ENCODE peak calls at places on chromosomes 16 and 17, in four cellular contexts. V is neural progenitor cell, T is OCI-LY7, Q is PC-3. D is an unnamed sample.

GRCh38 chr17:67982034-67982640 is 14.1 kb downstream of the C17orf58 start:
- DNase-seq in V (no peak), Q (no peak), T (no peak), D (no peak)

GRCh38 chr17:14038206-14038605 is 31.1 kb upstream of the COX10 start:
- DNase-seq in T (no peak), Q (no peak), V (no peak), D (no peak)

GRCh38 chr17:76742958-76743357 is 5.0 kb downstream of the MFSD11 start:
- DNase-seq in Q (peak; percentile 37), T (no peak), V (no peak), D (no peak)

GRCh38 chr16:82900611-82901010 is 273.8 kb downstream of the CDH13 start:
- DNase-seq in Q (no peak), T (no peak), V (no peak), D (no peak)

GRCh38 chr16:54936979-54937672 is 6.5 kb downstream of the IRX5 start:
- DNase-seq in V (peak; percentile 93), T (no peak), Q (no peak), D (peak; percentile 67)

GRCh38 chr16:68089067-68089466 is 3.9 kb downstream of the NFATC3 start:
- DNase-seq in V (no peak), T (no peak), Q (no peak), D (no peak)

GRCh38 chr17:75652934-75653549 is 13.9 kb downstream of the RECQL5 start:
- DNase-seq in T (peak; percentile 75), V (peak; percentile 74), Q (peak; percentile 55), D (peak; percentile 67)

GRCh38 chr17:32523017-32523680 is 36.4 kb downstream of the CDK5R1 start:
- DNase-seq in V (no peak), T (peak; percentile 85), Q (no peak), D (no peak)

GRCh38 chr16:29645699-29646187 is 17.3 kb upstream of the SPN start:
- DNase-seq in Q (no peak), V (no peak), T (peak; percentile 78), D (no peak)

GRCh38 chr16:51666821-51667220 is 515.8 kb upstream of the SALL1 start:
- DNase-seq in V (no peak), Q (no peak), T (no peak), D (no peak)

GRCh38 chr17:58969156-58969555 is 137.5 kb downstream of the TRIM37 start:
- DNase-seq in T (no peak), Q (no peak), V (no peak), D (no peak)

GRCh38 chr16:83701494-83701893 is 106.3 kb upstream of the HSBP1 start:
- DNase-seq in V (peak; percentile 86), Q (peak; percentile 41), T (peak; percentile 23), D (peak; percentile 77)

GRCh38 chr17:72534265-72534664 is 413.4 kb downstream of the SOX9 start:
- DNase-seq in T (no peak), Q (no peak), V (no peak), D (no peak)

GRCh38 chr16:50301626-50302471 is 35.5 kb downstream of the ADCY7 start:
- DNase-seq in V (no peak), Q (no peak), T (no peak), D (peak; percentile 45)

GRCh38 chr16:19589771-19590302 is 34.3 kb downstream of the VPS35L start:
- DNase-seq in T (no peak), Q (no peak), V (no peak), D (no peak)

GRCh38 chr17:36657390-36657762 is 56.0 kb downstream of the MRM1 start:
- DNase-seq in Q (no peak), V (no peak), T (no peak), D (no peak)

GRCh38 chr16:805474-805873 is 4.9 kb upstream of the GNG13 start:
- DNase-seq in T (no peak), V (no peak), Q (no peak), D (no peak)

GRCh38 chr17:10618202-10618635 is 38.9 kb downstream of the MYH3 start:
- DNase-seq in Q (peak; percentile 83), T (peak; percentile 80), V (peak; percentile 87), D (peak; percentile 84)

GRCh38 chr17:36542755-36543154 is 2.0 kb upstream of the GGNBP2 start:
- DNase-seq in Q (no peak), T (no peak), V (no peak), D (no peak)

GRCh38 chr17:633641-634091 is 81.0 kb downstream of the VPS53 start:
- DNase-seq in Q (no peak), V (peak; percentile 49), T (no peak), D (no peak)

GRCh38 chr16:81610144-81610842 is 165.7 kb downstream of the CMIP start:
- DNase-seq in Q (peak; percentile 42), V (no peak), T (no peak), D (peak; percentile 47)

GRCh38 chr17:34226011-34226410 is 29.1 kb upstream of the CCL2 start:
- DNase-seq in Q (no peak), V (no peak), T (no peak), D (no peak)

GRCh38 chr17:61361084-61361483 is 38.6 kb upstream of the TBX2 start:
- DNase-seq in Q (peak; percentile 77), V (no peak), T (no peak), D (no peak)

GRCh38 chr16:48546774-48547173 is 63.2 kb downstream of the N4BP1 start:
- DNase-seq in V (no peak), Q (no peak), T (no peak), D (peak; percentile 47)

DNA sequence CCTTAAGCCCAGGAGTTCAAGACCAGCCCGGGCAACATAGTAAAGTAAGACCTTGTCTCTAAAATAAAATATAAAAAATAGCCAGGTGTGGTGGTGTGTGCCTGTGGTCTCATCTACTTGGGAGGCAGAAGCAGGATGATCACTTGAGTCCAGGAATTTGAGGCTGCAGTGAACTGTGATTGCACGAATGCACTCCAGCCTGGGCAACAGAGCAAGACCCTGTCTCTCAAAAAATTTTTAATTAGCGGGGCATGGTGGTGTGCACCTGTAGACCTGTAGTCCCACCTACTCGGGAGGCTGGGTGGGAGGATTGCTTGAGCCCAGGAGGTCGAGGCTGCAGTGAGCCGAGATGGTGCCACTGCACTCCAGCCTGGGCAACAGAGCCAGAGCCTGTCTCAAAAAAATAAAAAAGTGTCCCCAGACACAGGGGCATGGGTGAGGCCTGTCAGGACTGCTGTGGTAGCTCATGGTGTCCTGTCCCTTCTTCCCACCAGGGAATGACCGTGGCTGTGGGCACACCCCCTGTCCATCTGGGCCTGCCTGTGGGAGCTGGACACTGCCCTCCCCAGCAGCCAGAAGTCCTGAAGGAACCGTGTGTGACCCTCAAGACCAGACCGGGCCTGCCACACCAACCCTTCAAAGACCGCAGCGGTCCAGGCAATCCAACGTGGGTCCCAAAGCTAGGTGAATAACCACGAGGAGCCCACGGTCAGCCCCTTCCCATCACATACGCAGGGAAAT is 30.8 kb upstream of the GAA start:
- DNase-seq in T (no peak), V (no peak), Q (no peak), D (no peak)
- H2AFZ ChIP-seq in T (no peak overlapping the region), V (no peak overlapping the region), Q (peak overlapping the region; percentile 78), D (no peak overlapping the region)

GRCh38 chr17:80603380-80603779 is 58.7 kb downstream of the RPTOR start:
- DNase-seq in V (no peak), T (no peak), Q (no peak), D (no peak)

GRCh38 chr17:80608326-80608725 is 63.7 kb downstream of the RPTOR start:
- DNase-seq in V (no peak), Q (no peak), T (no peak), D (no peak)

GRCh38 chr17:80609757-80610156 is 65.1 kb downstream of the RPTOR start:
- DNase-seq in V (no peak), Q (no peak), T (no peak), D (no peak)

GRCh38 chr17:80604007-80604728 is 59.5 kb downstream of the RPTOR start:
- DNase-seq in Q (no peak), T (peak; percentile 16), V (no peak), D (no peak)

DNA sequence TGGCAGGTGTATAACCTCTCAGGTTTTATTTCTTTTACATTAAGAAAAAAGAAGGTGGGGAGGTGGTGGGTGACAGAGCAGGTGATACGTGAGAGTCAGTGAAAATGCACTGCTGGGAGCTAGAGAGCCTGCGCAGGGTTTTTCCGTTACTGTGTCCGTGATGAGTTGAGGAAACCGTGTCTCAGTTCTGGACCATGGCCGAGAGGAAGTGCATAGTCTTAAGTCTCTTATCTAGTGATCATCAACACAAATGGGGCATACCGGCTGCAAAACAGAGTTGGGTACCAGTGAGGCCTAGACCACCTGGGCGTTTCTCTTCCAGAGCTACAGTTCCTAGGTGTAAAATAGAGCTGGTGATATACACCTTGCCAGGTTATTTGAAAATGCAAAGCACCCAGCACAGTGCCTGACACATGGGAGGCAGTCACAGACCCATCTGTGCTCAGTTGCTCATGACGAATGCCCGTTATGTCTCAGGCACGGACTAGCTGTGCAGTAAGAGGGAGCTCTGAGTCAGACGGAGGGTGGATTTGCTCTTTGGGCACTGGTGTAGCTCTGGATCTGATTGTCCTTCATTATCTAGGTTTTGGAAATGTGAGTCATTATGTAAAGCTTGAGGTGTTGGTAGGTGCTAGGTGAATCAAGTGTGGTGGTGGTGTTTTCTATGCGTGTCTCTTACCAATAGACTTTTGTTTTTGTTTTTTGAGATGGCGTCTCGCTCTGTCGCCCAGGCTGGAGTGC is 60.9 kb downstream of the RPTOR start:
- DNase-seq in Q (peak; percentile 90), V (no peak), T (peak; percentile 80), D (peak; percentile 60)
- TF ChIP-seq CTCF in Q (peak; percentile 25), V (no peak), T (peak; percentile 20), D (no peak)

GRCh38 chr16:57976331-57976796 is 5.4 kb upstream of the CNGB1 start:
- DNase-seq in Q (no peak), T (no peak), V (peak; percentile 46), D (no peak)
- H3K4me3 ChIP-seq in Q (no peak overlapping the region), T (no peak overlapping the region), V (no peak overlapping the region), D (no peak overlapping the region)

GRCh38 chr16:56869513-56870270 is 4.7 kb downstream of the SLC12A3 start:
- DNase-seq in T (peak; percentile 74), Q (peak; percentile 37), V (peak; percentile 26), D (no peak)

GRCh38 chr16:56868175-56868574 is 3.2 kb downstream of the SLC12A3 start:
- DNase-seq in V (no peak), Q (no peak), T (no peak), D (no peak)

GRCh38 chr16:56865394-56866062 is 521 bp downstream of the SLC12A3 start:
- DNase-seq in T (no peak), Q (no peak), V (no peak), D (no peak)

GRCh38 chr16:56864910-56865309 is at the start of gene SLC12A3:
- DNase-seq in T (no peak), Q (no peak), V (no peak), D (no peak)

GRCh38 chr16:56866955-56867830 is 2.2 kb downstream of the SLC12A3 start:
- DNase-seq in Q (peak; percentile 65), V (peak; percentile 75), T (peak; percentile 82), D (peak; percentile 77)
- H2AFZ ChIP-seq in Q (peak overlapping the region; percentile 89), V (peak overlapping the region; percentile 90), T (peak overlapping the region; percentile 91), D (no peak overlapping the region)